ENCODE peak calls at places on chromosomes 3 and 15, in six cellular contexts. One of them, this sample, is unnamed.

GRCh38 chr3:127045435-127046045 is 62.6 kb downstream of the PLXNA1 start:
- DNase-seq in endodermal cell: no peak
- DNase-seq in fibroblast of mammary gland: no peak
- DNase-seq in ascending aorta: no peak
- DNase-seq in AG04449: no peak
- DNase-seq in lower leg skin: no peak
- DNase-seq in this sample: no peak

GRCh38 chr15:33279613-33280205 is 31.1 kb upstream of the RYR3 start:
- DNase-seq in endodermal cell: no peak
- DNase-seq in ascending aorta: no peak
- DNase-seq in fibroblast of mammary gland: peak
- DNase-seq in lower leg skin: no peak
- DNase-seq in AG04449: no peak
- DNase-seq in this sample: peak

GRCh38 chr3:138902166-138902565 is 44.8 kb downstream of the FOXL2 start:
- DNase-seq in fibroblast of mammary gland: no peak
- DNase-seq in lower leg skin: no peak
- DNase-seq in AG04449: no peak
- DNase-seq in endodermal cell: no peak
- DNase-seq in ascending aorta: no peak
- DNase-seq in this sample: no peak

GRCh38 chr3:6418492-6418891 is 442.4 kb upstream of the GRM7 start:
- DNase-seq in AG04449: no peak
- DNase-seq in endodermal cell: no peak
- DNase-seq in fibroblast of mammary gland: no peak
- DNase-seq in ascending aorta: no peak
- DNase-seq in lower leg skin: no peak
- DNase-seq in this sample: no peak

GRCh38 chr3:55309336-55309735 is 177.8 kb downstream of the WNT5A start:
- DNase-seq in fibroblast of mammary gland: peak
- DNase-seq in endodermal cell: no peak
- DNase-seq in ascending aorta: no peak
- DNase-seq in lower leg skin: no peak
- DNase-seq in AG04449: no peak
- DNase-seq in this sample: peak

GRCh38 chr3:87503901-87504498 is 227.6 kb upstream of the POU1F1 start:
- DNase-seq in endodermal cell: peak
- DNase-seq in fibroblast of mammary gland: peak
- DNase-seq in AG04449: peak
- DNase-seq in ascending aorta: no peak
- DNase-seq in lower leg skin: no peak
- DNase-seq in this sample: peak

GRCh38 chr3:71441925-71442620 is 141.5 kb downstream of the FOXP1 start:
- DNase-seq in endodermal cell: no peak
- DNase-seq in fibroblast of mammary gland: no peak
- DNase-seq in AG04449: no peak
- DNase-seq in lower leg skin: no peak
- DNase-seq in ascending aorta: no peak
- DNase-seq in this sample: no peak

GRCh38 chr3:168671091-168671490 is 575.4 kb upstream of the GOLIM4 start:
- DNase-seq in ascending aorta: no peak
- DNase-seq in AG04449: no peak
- DNase-seq in endodermal cell: no peak
- DNase-seq in lower leg skin: no peak
- DNase-seq in fibroblast of mammary gland: no peak
- DNase-seq in this sample: no peak

GRCh38 chr3:51729005-51729633 is 22.3 kb downstream of the GRM2 start:
- DNase-seq in endodermal cell: no peak
- DNase-seq in fibroblast of mammary gland: peak
- DNase-seq in AG04449: no peak
- DNase-seq in lower leg skin: no peak
- DNase-seq in ascending aorta: no peak
- DNase-seq in this sample: no peak

GRCh38 chr3:127728417-127728816 is 55.7 kb downstream of the ABTB1 start:
- DNase-seq in lower leg skin: no peak
- DNase-seq in endodermal cell: no peak
- DNase-seq in fibroblast of mammary gland: no peak
- DNase-seq in ascending aorta: no peak
- DNase-seq in AG04449: no peak
- DNase-seq in this sample: no peak

GRCh38 chr3:126259411-126260391 is 79.3 kb upstream of the ALDH1L1 start:
- DNase-seq in ascending aorta: peak
- DNase-seq in endodermal cell: peak
- DNase-seq in lower leg skin: peak
- DNase-seq in AG04449: no peak
- DNase-seq in fibroblast of mammary gland: peak
- DNase-seq in this sample: no peak

GRCh38 chr15:61441901-61442300 is 212.8 kb upstream of the RORA start:
- DNase-seq in endodermal cell: no peak
- DNase-seq in fibroblast of mammary gland: peak
- DNase-seq in AG04449: no peak
- DNase-seq in lower leg skin: no peak
- DNase-seq in ascending aorta: no peak
- DNase-seq in this sample: no peak

GRCh38 chr3:181250714-181251113 is 261.2 kb upstream of the DNAJC19 start:
- DNase-seq in fibroblast of mammary gland: no peak
- DNase-seq in AG04449: no peak
- DNase-seq in ascending aorta: no peak
- DNase-seq in lower leg skin: no peak
- DNase-seq in endodermal cell: no peak
- DNase-seq in this sample: no peak

GRCh38 chr3:15637131-15637951 is 35.8 kb downstream of the BTD start:
- DNase-seq in AG04449: no peak
- DNase-seq in endodermal cell: no peak
- DNase-seq in lower leg skin: no peak
- DNase-seq in fibroblast of mammary gland: no peak
- DNase-seq in ascending aorta: no peak
- DNase-seq in this sample: no peak

GRCh38 chr15:52031542-52031941 is 12.5 kb downstream of the MAPK6 start:
- DNase-seq in endodermal cell: no peak
- DNase-seq in ascending aorta: no peak
- DNase-seq in lower leg skin: no peak
- DNase-seq in fibroblast of mammary gland: peak
- DNase-seq in AG04449: no peak
- DNase-seq in this sample: no peak

GRCh38 chr3:183725387-183725786 is 27.8 kb downstream of the YEATS2 start:
- DNase-seq in ascending aorta: no peak
- DNase-seq in fibroblast of mammary gland: no peak
- DNase-seq in lower leg skin: no peak
- DNase-seq in AG04449: no peak
- DNase-seq in endodermal cell: no peak
- DNase-seq in this sample: no peak

GRCh38 chr3:8777201-8777977 is 8.0 kb upstream of the OXTR start:
- DNase-seq in fibroblast of mammary gland: no peak
- DNase-seq in AG04449: no peak
- DNase-seq in endodermal cell: no peak
- DNase-seq in ascending aorta: no peak
- DNase-seq in lower leg skin: no peak
- DNase-seq in this sample: no peak

GRCh38 chr15:36447373-36447772 is 132.1 kb upstream of the CDIN1 start:
- DNase-seq in AG04449: no peak
- DNase-seq in lower leg skin: no peak
- DNase-seq in endodermal cell: no peak
- DNase-seq in ascending aorta: no peak
- DNase-seq in fibroblast of mammary gland: no peak
- DNase-seq in this sample: no peak

GRCh38 chr15:49832421-49832980 is 211.7 kb downstream of the DTWD1 start:
- DNase-seq in ascending aorta: no peak
- DNase-seq in AG04449: no peak
- DNase-seq in fibroblast of mammary gland: peak
- DNase-seq in endodermal cell: peak
- DNase-seq in lower leg skin: no peak
- DNase-seq in this sample: no peak

GRCh38 chr3:138497851-138498250 is 63.4 kb downstream of the ESYT3 start:
- DNase-seq in AG04449: no peak
- DNase-seq in ascending aorta: no peak
- DNase-seq in endodermal cell: no peak
- DNase-seq in fibroblast of mammary gland: no peak
- DNase-seq in lower leg skin: no peak
- DNase-seq in this sample: no peak

GRCh38 chr15:75673426-75674247 is 25.9 kb downstream of the SNX33 start:
- DNase-seq in lower leg skin: peak
- DNase-seq in AG04449: no peak
- DNase-seq in ascending aorta: peak
- DNase-seq in endodermal cell: no peak
- DNase-seq in fibroblast of mammary gland: peak
- DNase-seq in this sample: peak

GRCh38 chr15:59185725-59186124 is 20.9 kb upstream of the LDHAL6B start:
- DNase-seq in endodermal cell: no peak
- DNase-seq in ascending aorta: no peak
- DNase-seq in fibroblast of mammary gland: no peak
- DNase-seq in AG04449: no peak
- DNase-seq in lower leg skin: no peak
- DNase-seq in this sample: no peak

GRCh38 chr3:188179006-188179966 is 25.3 kb downstream of the LPP start:
- DNase-seq in ascending aorta: peak
- DNase-seq in AG04449: peak
- DNase-seq in lower leg skin: no peak
- DNase-seq in fibroblast of mammary gland: peak
- DNase-seq in endodermal cell: no peak
- DNase-seq in this sample: peak

GRCh38 chr15:74815121-74815933 is 2.7 kb downstream of the LMAN1L start:
- DNase-seq in lower leg skin: no peak
- DNase-seq in ascending aorta: no peak
- DNase-seq in AG04449: no peak
- DNase-seq in fibroblast of mammary gland: no peak
- DNase-seq in endodermal cell: no peak
- DNase-seq in this sample: no peak

DNA sequence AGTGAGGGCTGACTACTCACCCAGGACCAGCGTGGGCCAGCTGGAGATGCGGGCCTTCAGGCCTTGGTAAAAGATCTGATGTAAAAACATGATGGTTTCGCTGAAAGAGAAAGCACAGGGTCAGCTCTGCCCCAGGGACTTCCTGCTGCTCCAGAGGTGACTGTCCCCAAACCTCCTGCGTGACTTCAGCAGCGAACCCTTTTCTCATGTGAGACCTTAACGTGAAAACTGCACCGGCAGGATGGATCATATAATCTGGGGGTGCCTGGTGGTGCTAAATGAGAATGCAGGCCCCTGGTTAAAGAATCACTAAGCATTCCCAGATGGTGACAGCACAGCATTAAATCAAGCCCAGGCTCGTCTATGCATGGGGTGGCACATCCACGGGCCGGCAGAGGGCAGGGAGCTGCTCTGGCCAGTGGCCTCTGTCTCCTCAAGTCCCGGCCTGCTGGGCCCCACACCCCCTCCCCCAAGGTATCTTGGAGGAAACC is 55.4 kb downstream of the RASGRF1 start:
- DNase-seq in ascending aorta: no peak
- DNase-seq in endodermal cell: peak
- DNase-seq in lower leg skin: no peak
- DNase-seq in AG04449: no peak
- DNase-seq in fibroblast of mammary gland: no peak
- DNase-seq in this sample: peak
- TF ChIP-seq CTCF in ascending aorta: no peak
- TF ChIP-seq CTCF in endodermal cell: peak
- TF ChIP-seq CTCF in lower leg skin: no peak
- TF ChIP-seq CTCF in AG04449: no peak
- TF ChIP-seq CTCF in fibroblast of mammary gland: no peak
- TF ChIP-seq CTCF in this sample: peak

GRCh38 chr3:95939235-95939824 is 875.1 kb upstream of the EPHA6 start:
- DNase-seq in AG04449: no peak
- DNase-seq in ascending aorta: no peak
- DNase-seq in endodermal cell: no peak
- DNase-seq in lower leg skin: no peak
- DNase-seq in fibroblast of mammary gland: no peak
- DNase-seq in this sample: no peak

GRCh38 chr3:95934181-95934580 is 880.2 kb upstream of the EPHA6 start:
- DNase-seq in ascending aorta: no peak
- DNase-seq in fibroblast of mammary gland: no peak
- DNase-seq in lower leg skin: no peak
- DNase-seq in endodermal cell: no peak
- DNase-seq in AG04449: no peak
- DNase-seq in this sample: no peak
- TF ChIP-seq CTCF in ascending aorta: no peak
- TF ChIP-seq CTCF in fibroblast of mammary gland: no peak
- TF ChIP-seq CTCF in lower leg skin: no peak
- TF ChIP-seq CTCF in endodermal cell: no peak
- TF ChIP-seq CTCF in AG04449: no peak
- TF ChIP-seq CTCF in this sample: no peak

GRCh38 chr15:71124937-71125755 is 9.9 kb downstream of the THSD4 start:
- DNase-seq in ascending aorta: no peak
- DNase-seq in fibroblast of mammary gland: no peak
- DNase-seq in endodermal cell: no peak
- DNase-seq in lower leg skin: no peak
- DNase-seq in AG04449: no peak
- DNase-seq in this sample: no peak
- TF ChIP-seq CTCF in ascending aorta: no peak
- TF ChIP-seq CTCF in fibroblast of mammary gland: no peak
- TF ChIP-seq CTCF in endodermal cell: no peak
- TF ChIP-seq CTCF in lower leg skin: no peak
- TF ChIP-seq CTCF in AG04449: no peak
- TF ChIP-seq CTCF in this sample: no peak

DNA sequence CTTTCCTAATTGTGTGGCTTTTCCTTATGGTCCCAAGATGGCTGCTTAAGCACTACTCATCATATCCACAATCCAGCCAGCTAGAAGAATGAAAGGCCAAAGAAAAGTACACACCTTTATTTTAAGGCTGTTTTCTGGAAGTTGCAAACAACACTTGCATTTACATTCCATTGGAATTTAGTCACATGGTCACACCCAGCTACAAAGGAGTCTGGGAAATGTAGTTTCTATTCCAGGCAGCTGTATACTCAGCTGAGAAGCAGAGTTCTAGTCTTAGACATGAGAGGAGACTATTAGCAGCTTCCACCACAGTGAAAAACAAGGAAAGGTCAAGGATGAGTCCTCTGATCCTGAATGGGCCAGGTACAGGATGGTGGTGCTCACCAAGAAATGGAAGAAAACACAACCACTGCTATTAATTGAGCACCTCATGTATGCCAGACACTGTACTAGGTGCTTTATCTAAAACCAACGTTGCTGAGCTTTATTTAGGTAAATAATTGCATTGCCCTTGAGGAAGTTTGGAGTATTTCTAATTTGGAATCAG is 28.0 kb upstream of the ATG7 start:
- DNase-seq in ascending aorta: no peak
- DNase-seq in lower leg skin: no peak
- DNase-seq in AG04449: no peak
- DNase-seq in endodermal cell: no peak
- DNase-seq in fibroblast of mammary gland: peak
- DNase-seq in this sample: peak
- TF ChIP-seq CTCF in ascending aorta: no peak
- TF ChIP-seq CTCF in lower leg skin: no peak
- TF ChIP-seq CTCF in AG04449: no peak
- TF ChIP-seq CTCF in endodermal cell: no peak
- TF ChIP-seq CTCF in fibroblast of mammary gland: no peak
- TF ChIP-seq CTCF in this sample: no peak

GRCh38 chr3:140206196-140207040 is 271.4 kb downstream of the CLSTN2 start:
- DNase-seq in fibroblast of mammary gland: peak
- DNase-seq in endodermal cell: peak
- DNase-seq in ascending aorta: no peak
- DNase-seq in lower leg skin: no peak
- DNase-seq in AG04449: no peak
- DNase-seq in this sample: no peak
- TF ChIP-seq CTCF in fibroblast of mammary gland: peak
- TF ChIP-seq CTCF in endodermal cell: peak
- TF ChIP-seq CTCF in ascending aorta: peak
- TF ChIP-seq CTCF in lower leg skin: no peak
- TF ChIP-seq CTCF in AG04449: no peak
- TF ChIP-seq CTCF in this sample: no peak